ENCODE peak calls at places on chromosomes 1 and 21, in six cellular contexts. One of them, this sample, is unnamed.

GRCh38 chr1:209095627-209096595 is 487.6 kb upstream of the CAMK1G start:
- DNase-seq in esophagus squamous epithelium: no peak
- DNase-seq in foreskin fibroblast: peak
- DNase-seq in upper lobe of left lung: no peak
- DNase-seq in neuronal stem cell: no peak
- DNase-seq in Karpas-422: no peak
- DNase-seq in this sample: no peak

GRCh38 chr1:15137807-15138206 is 15.7 kb upstream of the TMEM51 start:
- DNase-seq in neuronal stem cell: no peak
- DNase-seq in foreskin fibroblast: no peak
- DNase-seq in esophagus squamous epithelium: no peak
- DNase-seq in upper lobe of left lung: no peak
- DNase-seq in Karpas-422: no peak
- DNase-seq in this sample: no peak

GRCh38 chr21:42262826-42263225 is 43.9 kb downstream of the ABCG1 start:
- DNase-seq in neuronal stem cell: no peak
- DNase-seq in Karpas-422: no peak
- DNase-seq in upper lobe of left lung: peak
- DNase-seq in esophagus squamous epithelium: no peak
- DNase-seq in foreskin fibroblast: no peak
- DNase-seq in this sample: peak

GRCh38 chr1:221741364-221741970 is 422 bp downstream of the DUSP10 start:
- DNase-seq in neuronal stem cell: peak
- DNase-seq in Karpas-422: no peak
- DNase-seq in upper lobe of left lung: no peak
- DNase-seq in esophagus squamous epithelium: no peak
- DNase-seq in foreskin fibroblast: peak
- DNase-seq in this sample: no peak

GRCh38 chr1:55179177-55179835 is 35.9 kb downstream of the USP24 start:
- DNase-seq in esophagus squamous epithelium: no peak
- DNase-seq in Karpas-422: no peak
- DNase-seq in neuronal stem cell: no peak
- DNase-seq in foreskin fibroblast: no peak
- DNase-seq in upper lobe of left lung: no peak
- DNase-seq in this sample: no peak

GRCh38 chr1:166080277-166080964 is 86.4 kb downstream of the FAM78B start:
- DNase-seq in esophagus squamous epithelium: no peak
- DNase-seq in Karpas-422: no peak
- DNase-seq in foreskin fibroblast: no peak
- DNase-seq in upper lobe of left lung: peak
- DNase-seq in neuronal stem cell: no peak
- DNase-seq in this sample: no peak

GRCh38 chr1:46080257-46080656 is 52.2 kb downstream of the PIK3R3 start:
- DNase-seq in foreskin fibroblast: no peak
- DNase-seq in upper lobe of left lung: no peak
- DNase-seq in esophagus squamous epithelium: no peak
- DNase-seq in neuronal stem cell: no peak
- DNase-seq in Karpas-422: no peak
- DNase-seq in this sample: no peak

GRCh38 chr1:69700770-69701169 is 133.0 kb downstream of the LRRC7 start:
- DNase-seq in Karpas-422: peak
- DNase-seq in esophagus squamous epithelium: no peak
- DNase-seq in neuronal stem cell: peak
- DNase-seq in upper lobe of left lung: no peak
- DNase-seq in foreskin fibroblast: peak
- DNase-seq in this sample: no peak

GRCh38 chr1:30134466-30135217 is 588.7 kb downstream of the MATN1 start:
- DNase-seq in neuronal stem cell: no peak
- DNase-seq in foreskin fibroblast: no peak
- DNase-seq in esophagus squamous epithelium: no peak
- DNase-seq in upper lobe of left lung: peak
- DNase-seq in Karpas-422: no peak
- DNase-seq in this sample: no peak

GRCh38 chr1:87292684-87293493 is 35.8 kb upstream of the LMO4 start:
- DNase-seq in upper lobe of left lung: no peak
- DNase-seq in Karpas-422: peak
- DNase-seq in esophagus squamous epithelium: no peak
- DNase-seq in neuronal stem cell: peak
- DNase-seq in foreskin fibroblast: peak
- DNase-seq in this sample: no peak

GRCh38 chr1:222347627-222348026 is 200.3 kb downstream of the HHIPL2 start:
- DNase-seq in esophagus squamous epithelium: no peak
- DNase-seq in upper lobe of left lung: no peak
- DNase-seq in neuronal stem cell: no peak
- DNase-seq in foreskin fibroblast: no peak
- DNase-seq in Karpas-422: no peak
- DNase-seq in this sample: no peak

GRCh38 chr1:89605692-89606091 is 27.2 kb upstream of the LRRC8C start:
- DNase-seq in Karpas-422: no peak
- DNase-seq in esophagus squamous epithelium: no peak
- DNase-seq in neuronal stem cell: no peak
- DNase-seq in upper lobe of left lung: no peak
- DNase-seq in foreskin fibroblast: peak
- DNase-seq in this sample: no peak

GRCh38 chr1:107949467-107950253 is 15.3 kb downstream of the VAV3 start:
- DNase-seq in esophagus squamous epithelium: no peak
- DNase-seq in foreskin fibroblast: no peak
- DNase-seq in upper lobe of left lung: no peak
- DNase-seq in neuronal stem cell: no peak
- DNase-seq in Karpas-422: no peak
- DNase-seq in this sample: no peak

GRCh38 chr1:183932412-183932811 is 105.1 kb downstream of the COLGALT2 start:
- DNase-seq in foreskin fibroblast: peak
- DNase-seq in upper lobe of left lung: peak
- DNase-seq in Karpas-422: no peak
- DNase-seq in neuronal stem cell: no peak
- DNase-seq in esophagus squamous epithelium: no peak
- DNase-seq in this sample: peak

GRCh38 chr1:152460529-152460899 is 46.5 kb upstream of the CRNN start:
- DNase-seq in foreskin fibroblast: no peak
- DNase-seq in neuronal stem cell: no peak
- DNase-seq in upper lobe of left lung: no peak
- DNase-seq in esophagus squamous epithelium: no peak
- DNase-seq in Karpas-422: no peak
- DNase-seq in this sample: no peak

GRCh38 chr21:33849839-33850238 is 65.8 kb downstream of the ATP5PO start:
- DNase-seq in neuronal stem cell: no peak
- DNase-seq in Karpas-422: no peak
- DNase-seq in foreskin fibroblast: no peak
- DNase-seq in upper lobe of left lung: no peak
- DNase-seq in esophagus squamous epithelium: no peak
- DNase-seq in this sample: no peak

GRCh38 chr1:243454328-243454997 is 198.6 kb downstream of the SDCCAG8 start:
- DNase-seq in neuronal stem cell: no peak
- DNase-seq in esophagus squamous epithelium: no peak
- DNase-seq in foreskin fibroblast: no peak
- DNase-seq in Karpas-422: no peak
- DNase-seq in upper lobe of left lung: no peak
- DNase-seq in this sample: no peak

GRCh38 chr1:230568008-230568407 is 74.3 kb upstream of the COG2 start:
- DNase-seq in neuronal stem cell: no peak
- DNase-seq in esophagus squamous epithelium: no peak
- DNase-seq in Karpas-422: peak
- DNase-seq in foreskin fibroblast: peak
- DNase-seq in upper lobe of left lung: peak
- DNase-seq in this sample: no peak

GRCh38 chr1:248756636-248757035 is 1.1 kb upstream of the LYPD8 start:
- DNase-seq in Karpas-422: no peak
- DNase-seq in foreskin fibroblast: no peak
- DNase-seq in upper lobe of left lung: no peak
- DNase-seq in esophagus squamous epithelium: no peak
- DNase-seq in neuronal stem cell: no peak
- DNase-seq in this sample: no peak

GRCh38 chr1:156487862-156488261 is 12.7 kb downstream of the MEF2D start:
- DNase-seq in esophagus squamous epithelium: no peak
- DNase-seq in neuronal stem cell: no peak
- DNase-seq in Karpas-422: no peak
- DNase-seq in upper lobe of left lung: no peak
- DNase-seq in foreskin fibroblast: no peak
- DNase-seq in this sample: no peak

GRCh38 chr1:226738995-226739695 is at the start of gene ITPKB:
- DNase-seq in esophagus squamous epithelium: no peak
- DNase-seq in foreskin fibroblast: peak
- DNase-seq in neuronal stem cell: no peak
- DNase-seq in upper lobe of left lung: peak
- DNase-seq in Karpas-422: peak
- DNase-seq in this sample: peak

GRCh38 chr1:26597629-26598039 is 68.1 kb downstream of the RPS6KA1 start:
- DNase-seq in neuronal stem cell: no peak
- DNase-seq in upper lobe of left lung: no peak
- DNase-seq in foreskin fibroblast: peak
- DNase-seq in Karpas-422: peak
- DNase-seq in esophagus squamous epithelium: no peak
- DNase-seq in this sample: no peak

GRCh38 chr1:24654011-24654410 is 10.9 kb downstream of the SRRM1 start:
- DNase-seq in foreskin fibroblast: no peak
- DNase-seq in upper lobe of left lung: no peak
- DNase-seq in esophagus squamous epithelium: no peak
- DNase-seq in neuronal stem cell: no peak
- DNase-seq in Karpas-422: no peak
- DNase-seq in this sample: no peak

GRCh38 chr1:110087812-110088738 is 17.6 kb upstream of the ALX3 start:
- DNase-seq in esophagus squamous epithelium: no peak
- DNase-seq in Karpas-422: peak
- DNase-seq in upper lobe of left lung: no peak
- DNase-seq in foreskin fibroblast: peak
- DNase-seq in neuronal stem cell: no peak
- DNase-seq in this sample: no peak

GRCh38 chr1:55472784-55473183 is 257.6 kb upstream of the USP24 start:
- DNase-seq in neuronal stem cell: no peak
- DNase-seq in Karpas-422: no peak
- DNase-seq in foreskin fibroblast: peak
- DNase-seq in esophagus squamous epithelium: no peak
- DNase-seq in upper lobe of left lung: no peak
- DNase-seq in this sample: no peak

GRCh38 chr1:24963943-24964677 is 34.0 kb upstream of the RUNX3 start:
- DNase-seq in esophagus squamous epithelium: no peak
- DNase-seq in foreskin fibroblast: no peak
- DNase-seq in upper lobe of left lung: peak
- DNase-seq in Karpas-422: no peak
- DNase-seq in neuronal stem cell: no peak
- DNase-seq in this sample: no peak

GRCh38 chr1:167171286-167171929 is 49.3 kb upstream of the POU2F1 start:
- DNase-seq in foreskin fibroblast: peak
- DNase-seq in Karpas-422: no peak
- DNase-seq in upper lobe of left lung: no peak
- DNase-seq in esophagus squamous epithelium: no peak
- DNase-seq in neuronal stem cell: no peak
- DNase-seq in this sample: no peak

GRCh38 chr1:227192163-227192562 is 126.1 kb downstream of the CDC42BPA start:
- DNase-seq in neuronal stem cell: no peak
- DNase-seq in Karpas-422: no peak
- DNase-seq in esophagus squamous epithelium: no peak
- DNase-seq in upper lobe of left lung: no peak
- DNase-seq in foreskin fibroblast: peak
- DNase-seq in this sample: peak

DNA sequence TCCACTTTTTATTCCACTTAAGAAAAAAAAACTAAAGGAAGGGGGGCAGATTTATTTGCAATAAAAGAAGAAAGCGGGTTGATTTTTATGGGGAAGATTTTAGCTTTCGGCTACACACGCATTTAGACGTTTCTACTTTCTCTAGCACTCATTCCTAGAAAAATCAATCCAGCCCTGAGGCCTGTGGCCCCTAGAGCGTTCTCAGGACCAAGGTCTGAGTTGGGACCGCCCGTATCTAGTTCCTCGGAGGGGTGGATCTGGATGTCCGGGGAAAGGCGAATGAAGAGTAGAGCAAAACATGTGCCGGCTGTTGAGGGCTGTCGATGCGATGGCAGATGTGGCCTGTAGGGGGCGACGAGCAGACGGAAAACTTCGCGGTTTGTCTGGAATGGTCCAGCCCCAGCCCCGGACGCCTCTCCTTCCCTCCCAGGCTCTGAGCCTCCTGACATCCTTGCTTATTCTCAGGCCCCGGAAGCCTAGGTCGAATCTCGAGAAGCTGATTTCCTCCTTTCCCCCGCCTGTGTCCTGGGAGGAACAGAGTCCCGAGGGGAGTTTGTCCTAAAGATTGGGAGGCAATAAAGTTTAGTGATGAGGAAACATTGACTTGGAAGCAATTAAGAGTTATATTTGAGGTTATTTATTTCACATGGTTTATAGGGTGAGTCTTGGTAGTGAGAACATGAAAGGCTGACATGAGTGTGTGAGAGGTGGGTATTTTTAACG is 5.2 kb downstream of the FOXD3 start:
- DNase-seq in Karpas-422: peak
- DNase-seq in foreskin fibroblast: peak
- DNase-seq in neuronal stem cell: peak
- DNase-seq in esophagus squamous epithelium: no peak
- DNase-seq in upper lobe of left lung: peak
- DNase-seq in this sample: no peak
- H3K4me3 ChIP-seq in Karpas-422: no peak
- H3K4me3 ChIP-seq in foreskin fibroblast: no peak
- H3K4me3 ChIP-seq in neuronal stem cell: no peak
- H3K4me3 ChIP-seq in esophagus squamous epithelium: no peak
- H3K4me3 ChIP-seq in upper lobe of left lung: no peak
- H3K4me3 ChIP-seq in this sample: no peak

GRCh38 chr21:36706482-36706852 is 7.6 kb downstream of the SIM2 start:
- DNase-seq in neuronal stem cell: no peak
- DNase-seq in foreskin fibroblast: no peak
- DNase-seq in esophagus squamous epithelium: no peak
- DNase-seq in upper lobe of left lung: no peak
- DNase-seq in Karpas-422: no peak
- DNase-seq in this sample: no peak

GRCh38 chr21:36705679-36706481 is 7.0 kb downstream of the SIM2 start:
- DNase-seq in upper lobe of left lung: no peak
- DNase-seq in neuronal stem cell: peak
- DNase-seq in Karpas-422: no peak
- DNase-seq in esophagus squamous epithelium: no peak
- DNase-seq in foreskin fibroblast: no peak
- DNase-seq in this sample: no peak

GRCh38 chr21:36704281-36704957 is 5.5 kb downstream of the SIM2 start:
- DNase-seq in Karpas-422: no peak
- DNase-seq in foreskin fibroblast: no peak
- DNase-seq in esophagus squamous epithelium: no peak
- DNase-seq in upper lobe of left lung: peak
- DNase-seq in neuronal stem cell: no peak
- DNase-seq in this sample: no peak

GRCh38 chr21:36703626-36704280 is 4.8 kb downstream of the SIM2 start:
- DNase-seq in esophagus squamous epithelium: no peak
- DNase-seq in Karpas-422: no peak
- DNase-seq in neuronal stem cell: no peak
- DNase-seq in foreskin fibroblast: no peak
- DNase-seq in upper lobe of left lung: no peak
- DNase-seq in this sample: no peak

GRCh38 chr21:36704958-36705678 is 6.2 kb downstream of the SIM2 start:
- DNase-seq in Karpas-422: no peak
- DNase-seq in upper lobe of left lung: peak
- DNase-seq in esophagus squamous epithelium: no peak
- DNase-seq in neuronal stem cell: no peak
- DNase-seq in foreskin fibroblast: no peak
- DNase-seq in this sample: no peak
- H3K4me3 ChIP-seq in Karpas-422: no peak
- H3K4me3 ChIP-seq in upper lobe of left lung: no peak
- H3K4me3 ChIP-seq in esophagus squamous epithelium: peak
- H3K4me3 ChIP-seq in neuronal stem cell: no peak
- H3K4me3 ChIP-seq in foreskin fibroblast: no peak
- H3K4me3 ChIP-seq in this sample: peak

GRCh38 chr1:66332524-66332853 is 201.5 kb upstream of the SGIP1 start:
- DNase-seq in esophagus squamous epithelium: no peak
- DNase-seq in neuronal stem cell: no peak
- DNase-seq in foreskin fibroblast: no peak
- DNase-seq in upper lobe of left lung: no peak
- DNase-seq in Karpas-422: no peak
- DNase-seq in this sample: no peak
- H3K4me3 ChIP-seq in esophagus squamous epithelium: peak
- H3K4me3 ChIP-seq in neuronal stem cell: peak
- H3K4me3 ChIP-seq in foreskin fibroblast: peak
- H3K4me3 ChIP-seq in upper lobe of left lung: peak
- H3K4me3 ChIP-seq in Karpas-422: peak
- H3K4me3 ChIP-seq in this sample: peak

GRCh38 chr1:61132176-61133047 is 50.1 kb downstream of the NFIA start:
- DNase-seq in foreskin fibroblast: no peak
- DNase-seq in Karpas-422: no peak
- DNase-seq in neuronal stem cell: no peak
- DNase-seq in esophagus squamous epithelium: no peak
- DNase-seq in upper lobe of left lung: no peak
- DNase-seq in this sample: no peak
- H3K4me3 ChIP-seq in foreskin fibroblast: no peak
- H3K4me3 ChIP-seq in Karpas-422: no peak
- H3K4me3 ChIP-seq in neuronal stem cell: no peak
- H3K4me3 ChIP-seq in esophagus squamous epithelium: no peak
- H3K4me3 ChIP-seq in upper lobe of left lung: no peak
- H3K4me3 ChIP-seq in this sample: peak